ENCODE peak calls at places on chromosomes 7 and 10, in ten cellular contexts. H is stimulated activated CD8-positive, alpha-beta memory T cell treated with anti-CD3 and anti-CD28 coated beads, Interleukin-12 subunit alpha, Interleukin-12 subunit beta, amount 100 ng/mL, for 4 hours; T is uterus; P is activated CD4-positive, alpha-beta T cell treated with anti-CD3 and anti-CD28 coated beads for 36 hours; K is H7; B is NCI-H2171 treated with DMSO at 0.1 percent for 48 hours; M is heart left ventricle; J is HCEC 1CT; E is progenitor cell of endocrine pancreas; N is Right ventricle myocardium superior. D is an unnamed sample.

GRCh38 chr7:27967639-27968038 is 213.0 kb downstream of the JAZF1 start:
- DNase-seq in H (no peak), T (no peak), P (no peak), K (no peak), B (no peak), M (no peak), J (no peak), E (no peak), N (no peak), D (no peak)

GRCh38 chr7:115987486-115987885 is 43.1 kb downstream of the TFEC start:
- DNase-seq in H (no peak), T (no peak), P (no peak), K (no peak), B (no peak), M (no peak), J (no peak), E (no peak), N (no peak), D (no peak)

GRCh38 chr10:104260775-104261115 is 6.1 kb downstream of the GSTO1 start:
- DNase-seq in H (no peak), T (no peak), P (no peak), K (no peak), B (no peak), M (no peak), J (peak; percentile 83), E (no peak), N (no peak), D (no peak)

GRCh38 chr10:61039868-61040267 is 95.9 kb upstream of the RHOBTB1 start:
- DNase-seq in H (no peak), T (no peak), P (no peak), K (no peak), B (no peak), M (no peak), J (no peak), E (no peak), N (no peak), D (no peak)

GRCh38 chr7:150994141-150994837 is 3.5 kb downstream of the NOS3 start:
- DNase-seq in H (no peak), T (no peak), P (peak; percentile 58), K (peak; percentile 58), B (no peak), M (peak; percentile 82), J (no peak), E (no peak), N (peak; percentile 80), D (no peak)

GRCh38 chr10:101969496-101969895 is 86.5 kb downstream of the ARMH3 start:
- DNase-seq in H (no peak), T (no peak), P (no peak), K (no peak), B (no peak), M (no peak), J (no peak), E (no peak), N (no peak), D (no peak)

GRCh38 chr7:29424984-29425309 is 138.7 kb upstream of the PRR15 start:
- DNase-seq in H (no peak), T (no peak), P (no peak), K (no peak), B (peak; percentile 24), M (no peak), J (no peak), E (no peak), N (no peak), D (no peak)

GRCh38 chr10:59561397-59562121 is 148.1 kb downstream of the SLC16A9 start:
- DNase-seq in H (no peak), T (no peak), P (no peak), K (no peak), B (no peak), M (no peak), J (peak; percentile 75), E (no peak), N (no peak), D (no peak)

GRCh38 chr7:66409493-66409892 is 204.4 kb downstream of the TPST1 start:
- DNase-seq in H (no peak), T (no peak), P (no peak), K (no peak), B (no peak), M (no peak), J (no peak), E (no peak), N (no peak), D (no peak)

GRCh38 chr10:124315599-124316270 is 103.0 kb downstream of the OAT start:
- DNase-seq in H (no peak), T (no peak), P (no peak), K (no peak), B (no peak), M (no peak), J (no peak), E (no peak), N (no peak), D (no peak)

GRCh38 chr7:81685263-81685868 is 84.5 kb downstream of the HGF start:
- DNase-seq in H (no peak), T (no peak), P (no peak), K (no peak), B (no peak), M (no peak), J (peak; percentile 70), E (no peak), N (no peak), D (no peak)

GRCh38 chr7:322708-323111 is 32.7 kb downstream of the FOXL3 start:
- DNase-seq in H (no peak), T (no peak), P (no peak), K (no peak), B (no peak), M (no peak), J (no peak), E (no peak), N (no peak), D (no peak)

GRCh38 chr10:66680886-66681285 is 244.9 kb upstream of the LRRTM3 start:
- DNase-seq in H (no peak), T (no peak), P (no peak), K (no peak), B (no peak), M (no peak), J (no peak), E (no peak), N (no peak), D (no peak)

GRCh38 chr7:55775051-55775420 is 87.5 kb downstream of the SEPTIN14 start:
- DNase-seq in H (no peak), T (no peak), P (no peak), K (peak; percentile 59), B (no peak), M (no peak), J (no peak), E (no peak), N (no peak), D (no peak)

GRCh38 chr7:79590571-79591274 is 137.3 kb upstream of the MAGI2 start:
- DNase-seq in H (no peak), T (no peak), P (no peak), K (no peak), B (peak; percentile 78), M (no peak), J (no peak), E (no peak), N (no peak), D (no peak)

GRCh38 chr7:87934699-87935372 is 785 bp downstream of the ADAM22 start:
- DNase-seq in H (no peak), T (no peak), P (peak; percentile 34), K (peak; percentile 59), B (peak; percentile 67), M (peak; percentile 11), J (no peak), E (peak; percentile 10), N (no peak), D (no peak)

GRCh38 chr7:111801277-111801676 is 239.0 kb upstream of the IMMP2L start:
- DNase-seq in H (no peak), T (no peak), P (no peak), K (no peak), B (no peak), M (no peak), J (no peak), E (no peak), N (no peak), D (no peak)

GRCh38 chr10:132974886-132975881 is 32.8 kb upstream of the CFAP46 start:
- DNase-seq in H (no peak), T (no peak), P (no peak), K (no peak), B (no peak), M (no peak), J (no peak), E (no peak), N (no peak), D (peak; percentile 67)